ENCODE peak calls at places on chromosomes 16 and 17, in seven cellular contexts. W is astrocyte of the spinal cord; Z is activated naive CD4-positive, alpha-beta T cell; K is HT-29; M is GM12865; Y is naive thymus-derived CD8-positive, alpha-beta T cell; B is NCI-H446 treated with DMSO at 0.1 percent for 48 hours. P is an unnamed sample.

GRCh38 chr17:65797809-65798208 is 236.4 kb upstream of the AXIN2 start:
- DNase-seq in Z (no peak), M (peak), Y (peak), B (no peak), W (no peak), K (peak), P (no peak)

GRCh38 chr17:18315498-18316360 is 636 bp downstream of the SMCR8 start:
- DNase-seq in W (no peak), Z (no peak), Y (no peak), B (no peak), K (no peak), M (no peak), P (peak)

GRCh38 chr16:167117-167462 is 1.3 kb downstream of the HBM start:
- DNase-seq in Z (no peak), M (no peak), W (no peak), Y (no peak), K (no peak), B (no peak), P (no peak)

GRCh38 chr16:49651980-49652379 is 203.9 kb downstream of the ZNF423 start:
- DNase-seq in M (no peak), K (no peak), Z (no peak), Y (no peak), B (no peak), W (no peak), P (no peak)

GRCh38 chr16:52265446-52265861 is 281.5 kb downstream of the TOX3 start:
- DNase-seq in M (no peak), B (no peak), Z (no peak), K (peak), Y (no peak), W (no peak), P (no peak)

GRCh38 chr17:77127735-77128361 is 12.9 kb upstream of the SEC14L1 start:
- DNase-seq in B (no peak), Y (peak), K (no peak), M (peak), Z (no peak), W (peak), P (peak)

GRCh38 chr17:34798581-34798980 is 162.7 kb downstream of the CCT6B start:
- DNase-seq in B (no peak), M (no peak), K (no peak), Y (no peak), W (no peak), Z (no peak), P (no peak)

GRCh38 chr16:12406840-12407690 is 396.6 kb downstream of the CPPED1 start:
- DNase-seq in Z (no peak), Y (no peak), B (no peak), K (peak), M (peak), W (peak), P (no peak)

GRCh38 chr17:7750321-7750821 is 32.8 kb downstream of the DNAH2 start:
- DNase-seq in K (no peak), W (peak), Y (no peak), Z (no peak), M (no peak), B (peak), P (peak)

GRCh38 chr16:55494994-55495421 is 13.9 kb upstream of the LPCAT2 start:
- DNase-seq in W (peak), M (no peak), Y (no peak), K (peak), Z (no peak), B (peak), P (peak)

GRCh38 chr17:77857306-77857555 is 101.3 kb upstream of the TNRC6C start:
- DNase-seq in M (no peak), Y (no peak), W (no peak), K (no peak), B (no peak), Z (no peak), P (no peak)

GRCh38 chr17:69575346-69575761 is 160.9 kb downstream of the MAP2K6 start:
- DNase-seq in Y (no peak), W (peak), B (peak), Z (no peak), M (peak), K (no peak), P (no peak)

GRCh38 chr16:2016407-2016922 is 3.1 kb upstream of the NPW start:
- DNase-seq in Z (no peak), M (no peak), B (no peak), Y (no peak), W (no peak), K (no peak), P (no peak)

GRCh38 chr16:13936596-13937081 is 16.7 kb downstream of the ERCC4 start:
- DNase-seq in K (no peak), Y (no peak), W (peak), M (no peak), B (no peak), Z (no peak), P (peak)

GRCh38 chr16:88764913-88765349 is 20.1 kb downstream of the PIEZO1 start:
- DNase-seq in K (peak), W (no peak), Z (no peak), Y (no peak), B (no peak), M (no peak), P (no peak)

GRCh38 chr17:65035191-65035590 is 21.3 kb downstream of the GNA13 start:
- DNase-seq in Z (no peak), K (no peak), M (no peak), B (no peak), W (no peak), Y (no peak), P (no peak)

GRCh38 chr17:63529711-63530556 is 6.8 kb downstream of the KCNH6 start:
- DNase-seq in B (no peak), M (no peak), K (no peak), Y (no peak), Z (no peak), W (no peak), P (no peak)

GRCh38 chr16:4316103-4316731 is 350 bp downstream of the GLIS2 start:
- DNase-seq in M (no peak), K (no peak), Y (peak), W (peak), Z (no peak), B (no peak), P (no peak)

GRCh38 chr17:75267403-75268232 is 3.4 kb downstream of the MIF4GD start:
- DNase-seq in B (no peak), W (no peak), M (peak), Z (no peak), Y (no peak), K (peak), P (peak)

GRCh38 chr16:54283735-54284318 is 2.8 kb downstream of the IRX3 start:
- DNase-seq in K (no peak), W (no peak), Z (no peak), B (no peak), Y (no peak), M (no peak), P (peak)

GRCh38 chr16:79287424-79287917 is 313.1 kb downstream of the MAF start:
- DNase-seq in W (no peak), M (no peak), Z (no peak), Y (no peak), K (no peak), B (no peak), P (no peak)

GRCh38 chr16:85586360-85587145 is 26.6 kb upstream of the GSE1 start:
- DNase-seq in K (no peak), Y (no peak), M (no peak), W (peak), Z (no peak), B (peak), P (no peak)